ENCODE peak calls at places on chromosomes 5 and 9, in seven cellular contexts. One of them, this sample, is unnamed. For H3K4me1, the result is how much of the 10 kb centered on the place peaks cover.

GRCh38 chr9:80204054-80204453 is 632.3 kb downstream of the TLE4 start:
- DNase-seq in sigmoid colon: no peak
- DNase-seq in osteoblast: no peak
- DNase-seq in mammary epithelial cell: peak
- DNase-seq in prostate gland: no peak
- DNase-seq in right lobe of liver: no peak
- DNase-seq in kidney: no peak
- DNase-seq in this sample: no peak

GRCh38 chr5:143404416-143405062 is 1.1 kb upstream of the NR3C1 start:
- DNase-seq in sigmoid colon: peak
- DNase-seq in osteoblast: peak
- DNase-seq in mammary epithelial cell: peak
- DNase-seq in prostate gland: peak
- DNase-seq in right lobe of liver: peak
- DNase-seq in kidney: peak
- DNase-seq in this sample: peak

GRCh38 chr5:175542232-175542965 is 64.0 kb downstream of the SFXN1 start:
- DNase-seq in sigmoid colon: no peak
- DNase-seq in osteoblast: no peak
- DNase-seq in mammary epithelial cell: no peak
- DNase-seq in prostate gland: no peak
- DNase-seq in right lobe of liver: no peak
- DNase-seq in kidney: no peak
- DNase-seq in this sample: no peak

GRCh38 chr9:115042781-115043509 is 75.0 kb downstream of the TNC start:
- DNase-seq in sigmoid colon: no peak
- DNase-seq in osteoblast: peak
- DNase-seq in mammary epithelial cell: peak
- DNase-seq in prostate gland: no peak
- DNase-seq in right lobe of liver: no peak
- DNase-seq in kidney: no peak
- DNase-seq in this sample: no peak

GRCh38 chr9:128061305-128061704 is 5.8 kb downstream of the NAIF1 start:
- DNase-seq in sigmoid colon: no peak
- DNase-seq in osteoblast: no peak
- DNase-seq in mammary epithelial cell: no peak
- DNase-seq in prostate gland: no peak
- DNase-seq in right lobe of liver: no peak
- DNase-seq in kidney: peak
- DNase-seq in this sample: no peak

GRCh38 chr5:172770374-172770674 is 671 bp downstream of the DUSP1 start:
- DNase-seq in sigmoid colon: no peak
- DNase-seq in osteoblast: no peak
- DNase-seq in mammary epithelial cell: no peak
- DNase-seq in prostate gland: no peak
- DNase-seq in right lobe of liver: no peak
- DNase-seq in kidney: no peak
- DNase-seq in this sample: no peak

GRCh38 chr9:134221273-134222017 is 57.1 kb upstream of the RNU6ATAC start:
- DNase-seq in sigmoid colon: peak
- DNase-seq in osteoblast: peak
- DNase-seq in mammary epithelial cell: no peak
- DNase-seq in prostate gland: no peak
- DNase-seq in right lobe of liver: peak
- DNase-seq in kidney: peak
- DNase-seq in this sample: no peak

GRCh38 chr5:89260254-89260653 is 377.3 kb upstream of the MEF2C start:
- DNase-seq in sigmoid colon: no peak
- DNase-seq in osteoblast: peak
- DNase-seq in mammary epithelial cell: no peak
- DNase-seq in prostate gland: no peak
- DNase-seq in right lobe of liver: no peak
- DNase-seq in kidney: no peak
- DNase-seq in this sample: no peak

GRCh38 chr9:111038336-111039202 is at the start of gene LPAR1:
- DNase-seq in sigmoid colon: peak
- DNase-seq in osteoblast: peak
- DNase-seq in mammary epithelial cell: peak
- DNase-seq in prostate gland: peak
- DNase-seq in right lobe of liver: peak
- DNase-seq in kidney: peak
- DNase-seq in this sample: peak

GRCh38 chr5:68652507-68652906 is 437.0 kb downstream of the PIK3R1 start:
- DNase-seq in sigmoid colon: no peak
- DNase-seq in osteoblast: no peak
- DNase-seq in mammary epithelial cell: peak
- DNase-seq in prostate gland: peak
- DNase-seq in right lobe of liver: peak
- DNase-seq in kidney: no peak
- DNase-seq in this sample: no peak

GRCh38 chr5:176865964-176866363 is 33.2 kb downstream of the HK3 start:
- DNase-seq in sigmoid colon: no peak
- DNase-seq in osteoblast: no peak
- DNase-seq in mammary epithelial cell: no peak
- DNase-seq in prostate gland: no peak
- DNase-seq in right lobe of liver: no peak
- DNase-seq in kidney: no peak
- DNase-seq in this sample: no peak

GRCh38 chr5:82018462-82018861 is 46.6 kb downstream of the ATG10 start:
- DNase-seq in sigmoid colon: no peak
- DNase-seq in osteoblast: no peak
- DNase-seq in mammary epithelial cell: no peak
- DNase-seq in prostate gland: no peak
- DNase-seq in right lobe of liver: no peak
- DNase-seq in kidney: no peak
- DNase-seq in this sample: no peak

GRCh38 chr9:110895141-110895912 is 142.9 kb downstream of the LPAR1 start:
- DNase-seq in sigmoid colon: peak
- DNase-seq in osteoblast: no peak
- DNase-seq in mammary epithelial cell: no peak
- DNase-seq in prostate gland: no peak
- DNase-seq in right lobe of liver: no peak
- DNase-seq in kidney: peak
- DNase-seq in this sample: no peak

GRCh38 chr9:76371901-76372300 is 22.3 kb downstream of the RFK start:
- DNase-seq in sigmoid colon: no peak
- DNase-seq in osteoblast: no peak
- DNase-seq in mammary epithelial cell: no peak
- DNase-seq in prostate gland: no peak
- DNase-seq in right lobe of liver: no peak
- DNase-seq in kidney: no peak
- DNase-seq in this sample: no peak

GRCh38 chr5:61322738-61323429 is 9.2 kb upstream of the ZSWIM6 start:
- DNase-seq in sigmoid colon: no peak
- DNase-seq in osteoblast: peak
- DNase-seq in mammary epithelial cell: no peak
- DNase-seq in prostate gland: no peak
- DNase-seq in right lobe of liver: peak
- DNase-seq in kidney: peak
- DNase-seq in this sample: peak

GRCh38 chr5:80408976-80409926 is 1.4 kb downstream of the ZFYVE16 start:
- DNase-seq in sigmoid colon: no peak
- DNase-seq in osteoblast: no peak
- DNase-seq in mammary epithelial cell: peak
- DNase-seq in prostate gland: no peak
- DNase-seq in right lobe of liver: no peak
- DNase-seq in kidney: no peak
- DNase-seq in this sample: no peak

GRCh38 chr9:93623736-93624135 is 47.4 kb downstream of the PHF2 start:
- DNase-seq in sigmoid colon: no peak
- DNase-seq in osteoblast: no peak
- DNase-seq in mammary epithelial cell: no peak
- DNase-seq in prostate gland: no peak
- DNase-seq in right lobe of liver: no peak
- DNase-seq in kidney: no peak
- DNase-seq in this sample: no peak

GRCh38 chr5:126864042-126864688 is 87.2 kb downstream of the LMNB1 start:
- DNase-seq in sigmoid colon: no peak
- DNase-seq in osteoblast: no peak
- DNase-seq in mammary epithelial cell: no peak
- DNase-seq in prostate gland: no peak
- DNase-seq in right lobe of liver: no peak
- DNase-seq in kidney: no peak
- DNase-seq in this sample: no peak

GRCh38 chr5:56962286-56962685 is 10.4 kb upstream of the MIER3 start:
- DNase-seq in sigmoid colon: no peak
- DNase-seq in osteoblast: no peak
- DNase-seq in mammary epithelial cell: no peak
- DNase-seq in prostate gland: no peak
- DNase-seq in right lobe of liver: no peak
- DNase-seq in kidney: no peak
- DNase-seq in this sample: no peak
- H3K4me1 ChIP-seq in sigmoid colon: under half
- H3K4me1 ChIP-seq in osteoblast: under half
- H3K4me1 ChIP-seq in mammary epithelial cell: under half
- H3K4me1 ChIP-seq in prostate gland: under half
- H3K4me1 ChIP-seq in right lobe of liver: under half
- H3K4me1 ChIP-seq in kidney: under half
- H3K4me1 ChIP-seq in this sample: under half

GRCh38 chr5:142283304-142283703 is 41.5 kb downstream of the SPRY4 start:
- DNase-seq in sigmoid colon: no peak
- DNase-seq in osteoblast: no peak
- DNase-seq in mammary epithelial cell: peak
- DNase-seq in prostate gland: peak
- DNase-seq in right lobe of liver: no peak
- DNase-seq in kidney: no peak
- DNase-seq in this sample: no peak

GRCh38 chr5:142281012-142281374 is 43.8 kb downstream of the SPRY4 start:
- DNase-seq in sigmoid colon: no peak
- DNase-seq in osteoblast: no peak
- DNase-seq in mammary epithelial cell: no peak
- DNase-seq in prostate gland: no peak
- DNase-seq in right lobe of liver: peak
- DNase-seq in kidney: peak
- DNase-seq in this sample: no peak

GRCh38 chr5:142277796-142278195 is 47.0 kb downstream of the SPRY4 start:
- DNase-seq in sigmoid colon: no peak
- DNase-seq in osteoblast: no peak
- DNase-seq in mammary epithelial cell: no peak
- DNase-seq in prostate gland: no peak
- DNase-seq in right lobe of liver: no peak
- DNase-seq in kidney: no peak
- DNase-seq in this sample: no peak

GRCh38 chr5:142281966-142282365 is 42.9 kb downstream of the SPRY4 start:
- DNase-seq in sigmoid colon: no peak
- DNase-seq in osteoblast: no peak
- DNase-seq in mammary epithelial cell: peak
- DNase-seq in prostate gland: no peak
- DNase-seq in right lobe of liver: no peak
- DNase-seq in kidney: no peak
- DNase-seq in this sample: no peak

DNA sequence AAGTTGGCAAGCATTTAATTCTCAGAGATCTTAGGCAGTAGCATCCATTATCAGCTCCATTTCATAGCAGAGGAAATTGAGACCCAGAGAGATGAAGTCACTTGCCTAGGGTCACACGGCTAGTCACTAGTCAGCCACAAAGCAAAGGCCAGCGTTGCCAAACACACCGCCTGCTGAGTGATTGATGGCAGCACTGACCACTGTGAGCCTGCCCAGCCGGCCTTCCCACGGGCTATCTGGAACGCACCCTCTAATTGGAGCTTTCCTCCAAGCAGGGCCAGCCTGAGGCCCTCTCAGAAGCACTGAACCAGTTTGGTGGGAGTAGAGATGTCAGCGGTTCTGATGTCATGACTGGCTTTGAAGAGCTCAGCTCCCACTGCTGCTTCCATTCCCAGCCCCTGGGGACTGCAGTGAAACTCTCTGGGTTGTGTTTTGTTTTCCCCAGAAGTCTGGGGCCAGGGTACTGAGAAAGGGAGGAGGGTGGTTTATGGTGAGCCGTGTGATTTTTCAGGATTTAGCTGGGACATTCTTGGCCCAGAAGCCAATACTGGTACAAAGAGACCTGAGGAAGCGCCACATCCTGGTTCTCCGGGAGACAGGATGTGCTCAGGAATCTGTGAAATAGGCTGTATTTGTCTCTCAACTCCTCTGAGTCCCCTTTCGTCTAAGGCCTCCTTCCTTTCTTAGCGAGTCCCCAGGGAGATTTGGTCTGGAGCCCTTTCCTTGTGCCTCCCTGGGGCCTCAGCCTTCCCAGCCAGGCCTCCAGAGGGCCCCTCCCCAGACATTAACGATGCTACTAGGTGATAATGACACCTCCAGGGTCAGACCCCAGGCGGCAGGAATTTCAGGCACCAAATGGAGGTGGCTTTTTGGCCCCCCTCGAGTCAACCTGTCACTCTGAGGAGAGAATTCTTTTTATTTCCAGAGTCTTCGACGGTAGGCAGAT is 44.5 kb downstream of the SPRY4 start:
- DNase-seq in sigmoid colon: no peak
- DNase-seq in osteoblast: peak
- DNase-seq in mammary epithelial cell: no peak
- DNase-seq in prostate gland: no peak
- DNase-seq in right lobe of liver: no peak
- DNase-seq in kidney: peak
- DNase-seq in this sample: no peak
- H3K4me3 ChIP-seq in sigmoid colon: no peak
- H3K4me3 ChIP-seq in osteoblast: peak
- H3K4me3 ChIP-seq in mammary epithelial cell: no peak
- H3K4me3 ChIP-seq in prostate gland: no peak
- H3K4me3 ChIP-seq in right lobe of liver: no peak
- H3K4me3 ChIP-seq in kidney: no peak
- H3K4me3 ChIP-seq in this sample: no peak

GRCh38 chr5:41851116-41851515 is 19.1 kb downstream of the OXCT1 start:
- DNase-seq in sigmoid colon: no peak
- DNase-seq in osteoblast: no peak
- DNase-seq in mammary epithelial cell: no peak
- DNase-seq in prostate gland: no peak
- DNase-seq in right lobe of liver: no peak
- DNase-seq in kidney: no peak
- DNase-seq in this sample: no peak
- TF ChIP-seq CTCF in sigmoid colon: no peak
- TF ChIP-seq CTCF in osteoblast: no peak
- TF ChIP-seq CTCF in mammary epithelial cell: no peak
- TF ChIP-seq CTCF in prostate gland: no peak
- TF ChIP-seq CTCF in right lobe of liver: no peak
- TF ChIP-seq CTCF in kidney: no peak
- TF ChIP-seq CTCF in this sample: no peak

GRCh38 chr5:619444-619843 is 7.3 kb downstream of the CEP72 start:
- DNase-seq in sigmoid colon: peak
- DNase-seq in osteoblast: no peak
- DNase-seq in mammary epithelial cell: no peak
- DNase-seq in prostate gland: no peak
- DNase-seq in right lobe of liver: peak
- DNase-seq in kidney: no peak
- DNase-seq in this sample: peak

GRCh38 chr5:617896-618295 is 5.8 kb downstream of the CEP72 start:
- DNase-seq in sigmoid colon: peak
- DNase-seq in osteoblast: no peak
- DNase-seq in mammary epithelial cell: no peak
- DNase-seq in prostate gland: no peak
- DNase-seq in right lobe of liver: no peak
- DNase-seq in kidney: no peak
- DNase-seq in this sample: peak

GRCh38 chr5:618450-618849 is 6.3 kb downstream of the CEP72 start:
- DNase-seq in sigmoid colon: peak
- DNase-seq in osteoblast: peak
- DNase-seq in mammary epithelial cell: no peak
- DNase-seq in prostate gland: no peak
- DNase-seq in right lobe of liver: no peak
- DNase-seq in kidney: no peak
- DNase-seq in this sample: peak

GRCh38 chr5:620152-620551 is 8.0 kb downstream of the CEP72 start:
- DNase-seq in sigmoid colon: peak
- DNase-seq in osteoblast: peak
- DNase-seq in mammary epithelial cell: no peak
- DNase-seq in prostate gland: no peak
- DNase-seq in right lobe of liver: peak
- DNase-seq in kidney: no peak
- DNase-seq in this sample: no peak

GRCh38 chr5:616342-617039 is 4.4 kb downstream of the CEP72 start:
- DNase-seq in sigmoid colon: no peak
- DNase-seq in osteoblast: peak
- DNase-seq in mammary epithelial cell: no peak
- DNase-seq in prostate gland: no peak
- DNase-seq in right lobe of liver: peak
- DNase-seq in kidney: peak
- DNase-seq in this sample: peak
- H3K4me1 ChIP-seq in sigmoid colon: under half
- H3K4me1 ChIP-seq in osteoblast: under half
- H3K4me1 ChIP-seq in mammary epithelial cell: under half
- H3K4me1 ChIP-seq in prostate gland: under half
- H3K4me1 ChIP-seq in right lobe of liver: under half
- H3K4me1 ChIP-seq in kidney: under half
- H3K4me1 ChIP-seq in this sample: under half

This sample was measured in RWPE2.